ENCODE peak calls at places on chromosome 14, in five cellular contexts. Q is astrocyte of the hippocampus; O is A549; X is activated T-cell treated with anti-CD3 and anti-CD28 coated beads, Interleukin-2, amount 50 U/mL, for 72 hours; U is K562. N is an unnamed sample.

GRCh38 chr14:90675399-90675798 is 140.8 kb downstream of the TTC7B start:
- DNase-seq in Q (peak), X (no peak), O (no peak), U (no peak), N (no peak)

GRCh38 chr14:77458249-77458950 is 507 bp downstream of the AHSA1 start:
- DNase-seq in O (peak), X (peak), Q (peak), U (peak), N (no peak)

GRCh38 chr14:97730706-97731105 is 933.5 kb downstream of the VRK1 start:
- DNase-seq in X (no peak), U (no peak), Q (no peak), O (no peak), N (no peak)

GRCh38 chr14:65949711-65950516 is 536.3 kb upstream of the CCDC196 start:
- DNase-seq in O (peak), X (peak), Q (peak), U (peak), N (no peak)

GRCh38 chr14:104118006-104118844 is 20.2 kb upstream of the KIF26A start:
- DNase-seq in X (no peak), U (no peak), O (no peak), Q (no peak), N (no peak)

GRCh38 chr14:69358233-69358963 is 39.7 kb downstream of the ERH start:
- DNase-seq in U (no peak), O (no peak), X (peak), Q (no peak), N (no peak)

GRCh38 chr14:66015046-66015780 is 471.0 kb upstream of the CCDC196 start:
- DNase-seq in O (no peak), U (no peak), X (no peak), Q (no peak), N (no peak)

GRCh38 chr14:82366803-82367202 is 833.1 kb upstream of the SEL1L start:
- DNase-seq in O (no peak), U (no peak), X (no peak), Q (no peak), N (no peak)

GRCh38 chr14:71582705-71583104 is 349.5 kb upstream of the RGS6 start:
- DNase-seq in Q (peak), U (no peak), X (no peak), O (no peak), N (no peak)

GRCh38 chr14:36426836-36427235 is 93.2 kb downstream of the NKX2-1 start:
- DNase-seq in U (no peak), X (no peak), O (no peak), Q (no peak), N (no peak)

GRCh38 chr14:95294834-95295599 is 24.7 kb downstream of the CLMN start:
- DNase-seq in Q (peak), U (no peak), X (no peak), O (peak), N (no peak)

GRCh38 chr14:104307246-104307626 is 168.8 kb downstream of the KIF26A start:
- DNase-seq in X (no peak), O (no peak), U (no peak), Q (no peak), N (no peak)

GRCh38 chr14:101687756-101688546 is 73.6 kb upstream of the PPP2R5C start:
- DNase-seq in X (no peak), O (no peak), Q (no peak), U (peak), N (no peak)

GRCh38 chr14:68934034-68934433 is 45.1 kb downstream of the ACTN1 start:
- DNase-seq in X (no peak), U (no peak), O (no peak), Q (no peak), N (no peak)

GRCh38 chr14:64680013-64680674 is 24.1 kb upstream of the PLEKHG3 start:
- DNase-seq in Q (peak), U (no peak), X (no peak), O (peak), N (no peak)

GRCh38 chr14:75823334-75823733 is 158.5 kb downstream of the TGFB3 start:
- DNase-seq in O (no peak), Q (peak), U (no peak), X (no peak), N (no peak)